ENCODE peak calls at places on chromosome 9, in six cellular contexts. R is stimulated activated CD8-positive, alpha-beta memory T cell treated with anti-CD3 and anti-CD28 coated beads, Interleukin-4, amount 100 ng/mL, for 24 hours; B is cardiac fibroblast; C is GM04504; Y is NCI-H1930; G is Caki2. F is an unnamed sample.

GRCh38 chr9:23743041-23743440 is 83.0 kb downstream of the ELAVL2 start:
- DNase-seq in R (no peak), B (no peak), C (no peak), Y (no peak), G (no peak), F (no peak)

GRCh38 chr9:128625391-128626145 is 31.1 kb downstream of the DYNC2I2 start:
- DNase-seq in R (no peak), B (no peak), C (no peak), Y (no peak), G (no peak), F (peak)

GRCh38 chr9:3981897-3982296 is 318.0 kb downstream of the GLIS3 start:
- DNase-seq in R (no peak), B (no peak), C (no peak), Y (no peak), G (no peak), F (no peak)

GRCh38 chr9:112037281-112038016 is 137.6 kb downstream of the SUSD1 start:
- DNase-seq in R (peak), B (peak), C (peak), Y (no peak), G (peak), F (peak)

GRCh38 chr9:23341346-23341745 is 484.7 kb downstream of the ELAVL2 start:
- DNase-seq in R (no peak), B (no peak), C (no peak), Y (no peak), G (no peak), F (no peak)

GRCh38 chr9:2180704-2181103 is 165.6 kb downstream of the SMARCA2 start:
- DNase-seq in R (no peak), B (no peak), C (no peak), Y (no peak), G (no peak), F (no peak)

GRCh38 chr9:33351547-33351946 is 50.8 kb downstream of the AQP7 start:
- DNase-seq in R (no peak), B (no peak), C (no peak), Y (no peak), G (no peak), F (no peak)

GRCh38 chr9:76459691-76460635 is 981 bp downstream of the GCNT1 start:
- DNase-seq in R (peak), B (peak), C (no peak), Y (peak), G (peak), F (peak)

GRCh38 chr9:123771690-123772089 is 158.2 kb downstream of the DENND1A start:
- DNase-seq in R (no peak), B (no peak), C (no peak), Y (no peak), G (no peak), F (no peak)

GRCh38 chr9:110141118-110141797 is 66.7 kb downstream of the C9orf152 start:
- DNase-seq in R (no peak), B (peak), C (peak), Y (no peak), G (peak), F (peak)

GRCh38 chr9:32378496-32378895 is 5.9 kb upstream of the ACO1 start:
- DNase-seq in R (no peak), B (peak), C (no peak), Y (peak), G (peak), F (peak)

GRCh38 chr9:69035438-69036316 is at the start of gene FXN:
- DNase-seq in R (peak), B (peak), C (peak), Y (peak), G (peak), F (peak)

GRCh38 chr9:130927995-130928900 is 10.8 kb downstream of the FIBCD1 start:
- DNase-seq in R (no peak), B (peak), C (no peak), Y (no peak), G (peak), F (no peak)

GRCh38 chr9:14433841-14434511 is 120.0 kb upstream of the NFIB start:
- DNase-seq in R (no peak), B (peak), C (peak), Y (no peak), G (peak), F (peak)

GRCh38 chr9:136745389-136746218 is 2.7 kb downstream of the LCN6 start:
- DNase-seq in R (no peak), B (no peak), C (no peak), Y (no peak), G (no peak), F (no peak)

GRCh38 chr9:19445452-19445851 is 36.6 kb downstream of the ACER2 start:
- DNase-seq in R (no peak), B (no peak), C (no peak), Y (no peak), G (no peak), F (no peak)

GRCh38 chr9:35516481-35516880 is 26.6 kb downstream of the RUSC2 start:
- DNase-seq in R (no peak), B (peak), C (peak), Y (no peak), G (no peak), F (peak)

GRCh38 chr9:27157086-27157485 is 48.1 kb downstream of the TEK start:
- DNase-seq in R (no peak), B (no peak), C (no peak), Y (no peak), G (no peak), F (no peak)

GRCh38 chr9:86816366-86816765 is 130.9 kb downstream of the GAS1 start:
- DNase-seq in R (no peak), B (no peak), C (no peak), Y (no peak), G (no peak), F (no peak)

GRCh38 chr9:22107202-22107601 is 98.1 kb upstream of the CDKN2B start:
- DNase-seq in R (no peak), B (no peak), C (no peak), Y (no peak), G (no peak), F (no peak)

GRCh38 chr9:137789295-137789895 is 88.2 kb upstream of the CACNA1B start:
- DNase-seq in R (no peak), B (no peak), C (no peak), Y (no peak), G (no peak), F (no peak)

GRCh38 chr9:91789941-91790340 is 160.1 kb downstream of the ROR2 start:
- DNase-seq in R (no peak), B (peak), C (no peak), Y (no peak), G (no peak), F (no peak)

GRCh38 chr9:124747065-124747464 is 24.0 kb downstream of the NR6A1 start:
- DNase-seq in R (no peak), B (no peak), C (no peak), Y (no peak), G (peak), F (no peak)

GRCh38 chr9:89680547-89681467 is 76.0 kb downstream of the GADD45G start:
- DNase-seq in R (no peak), B (no peak), C (no peak), Y (no peak), G (no peak), F (no peak)

GRCh38 chr9:134946663-134947062 is 29.0 kb upstream of the FCN1 start:
- DNase-seq in R (no peak), B (no peak), C (no peak), Y (no peak), G (no peak), F (no peak)

GRCh38 chr9:89513836-89514235 is 15.9 kb upstream of the SEMA4D start:
- DNase-seq in R (no peak), B (no peak), C (no peak), Y (no peak), G (no peak), F (no peak)

GRCh38 chr9:129490583-129491485 is 130.1 kb downstream of the C9orf50 start:
- DNase-seq in R (no peak), B (no peak), C (no peak), Y (no peak), G (no peak), F (peak)